ENCODE peak calls at places on chromosome 4, in nine cellular contexts. C, D, X, M, A, L, F, S and U are unnamed samples.

GRCh38 chr4:138053601-138054322 is 188.4 kb downstream of the SLC7A11 start:
- DNase-seq in X (no peak), A (no peak), F (no peak), C (no peak), L (no peak), S (no peak), D (peak), M (peak), U (peak)

GRCh38 chr4:171676555-171677215 is 136.5 kb upstream of the GALNTL6 start:
- DNase-seq in L (no peak), A (no peak), S (no peak), M (no peak), D (no peak), X (no peak), F (no peak), C (no peak), U (no peak)

GRCh38 chr4:3680656-3681055 is 85.5 kb upstream of the ADRA2C start:
- DNase-seq in X (no peak), L (no peak), M (no peak), D (no peak), C (no peak), S (no peak), F (peak), A (no peak), U (no peak)

GRCh38 chr4:88162636-88163035 is 4.2 kb upstream of the ABCG2 start:
- DNase-seq in X (no peak), S (no peak), C (no peak), D (no peak), F (no peak), A (no peak), L (no peak), M (no peak), U (no peak)

GRCh38 chr4:165540206-165540865 is 161.5 kb downstream of the CPE start:
- DNase-seq in X (no peak), S (no peak), L (no peak), F (no peak), D (no peak), A (no peak), M (no peak), C (no peak), U (no peak)

GRCh38 chr4:7557447-7557846 is 122.7 kb upstream of the PSAPL1 start:
- DNase-seq in X (no peak), M (peak), L (no peak), F (no peak), A (no peak), S (no peak), D (no peak), C (no peak), U (no peak)

GRCh38 chr4:180169966-180170365 is 2073.2 kb upstream of the TENM3 start:
- DNase-seq in C (no peak), L (no peak), A (no peak), D (no peak), X (no peak), S (no peak), F (no peak), M (no peak), U (no peak)

GRCh38 chr4:80235451-80235850 is 31.0 kb upstream of the FGF5 start:
- DNase-seq in X (no peak), D (no peak), A (no peak), F (no peak), S (no peak), M (no peak), L (no peak), C (no peak), U (no peak)

GRCh38 chr4:101954975-101955678 is 164.6 kb downstream of the BANK1 start:
- DNase-seq in A (no peak), L (no peak), S (no peak), M (no peak), F (no peak), X (no peak), D (no peak), C (no peak), U (no peak)

GRCh38 chr4:51831133-51831532 is 11.8 kb upstream of the DCUN1D4 start:
- DNase-seq in C (no peak), X (no peak), S (peak), F (peak), A (no peak), D (no peak), M (no peak), L (peak), U (peak)

GRCh38 chr4:143346208-143346607 is 9.5 kb downstream of the GAB1 start:
- DNase-seq in M (no peak), D (no peak), L (no peak), S (no peak), X (no peak), F (no peak), A (no peak), C (no peak), U (no peak)

GRCh38 chr4:137664055-137664405 is 131.7 kb upstream of the PCDH18 start:
- DNase-seq in D (no peak), C (no peak), X (no peak), F (no peak), L (no peak), S (no peak), M (no peak), A (no peak), U (no peak)

GRCh38 chr4:57110635-57111546 is 706 bp upstream of the IGFBP7 start:
- DNase-seq in S (peak), X (no peak), F (peak), D (no peak), C (no peak), L (no peak), M (no peak), A (no peak), U (no peak)

GRCh38 chr4:101101072-101101471 is 246.3 kb downstream of the PPP3CA start:
- DNase-seq in L (no peak), F (no peak), S (no peak), C (no peak), A (no peak), M (no peak), X (no peak), D (no peak), U (no peak)

GRCh38 chr4:154781126-154781982 is at the start of gene RBM46:
- DNase-seq in C (no peak), S (no peak), A (no peak), M (no peak), D (no peak), F (peak), X (no peak), L (no peak), U (peak)

GRCh38 chr4:3462321-3462789 is 751 bp upstream of the DOK7 start:
- DNase-seq in A (no peak), F (no peak), S (no peak), M (no peak), L (no peak), X (no peak), C (no peak), D (no peak), U (no peak)

GRCh38 chr4:76990288-76991080 is 40.9 kb downstream of the SEPTIN11 start:
- DNase-seq in D (no peak), M (no peak), X (no peak), F (no peak), A (no peak), C (no peak), S (no peak), L (no peak), U (no peak)

GRCh38 chr4:5370286-5370685 is 319.0 kb downstream of the STK32B start:
- DNase-seq in A (no peak), C (no peak), M (peak), L (no peak), F (no peak), D (no peak), S (no peak), X (no peak), U (no peak)

GRCh38 chr4:175833574-175834350 is 21.7 kb upstream of the GPM6A start:
- DNase-seq in D (no peak), S (no peak), A (no peak), L (no peak), X (no peak), F (no peak), C (no peak), M (no peak), U (no peak)

GRCh38 chr4:1192091-1192492 is 19.7 kb upstream of the SPON2 start:
- DNase-seq in X (no peak), F (peak), A (peak), M (peak), D (peak), L (no peak), C (no peak), S (peak), U (peak)

GRCh38 chr4:147943159-147943638 is 211.3 kb downstream of the ARHGAP10 start:
- DNase-seq in A (no peak), L (no peak), S (no peak), F (no peak), M (no peak), D (no peak), C (no peak), X (no peak), U (no peak)

GRCh38 chr4:186651624-186652023 is 72.0 kb downstream of the FAT1 start:
- DNase-seq in F (no peak), D (peak), S (peak), X (no peak), C (no peak), M (peak), A (peak), L (no peak), U (peak)

GRCh38 chr4:26105815-26106699 is 192.0 kb downstream of the SMIM20 start:
- DNase-seq in A (no peak), F (no peak), X (no peak), S (no peak), D (no peak), M (no peak), C (no peak), L (no peak), U (no peak)
- H3K27ac ChIP-seq in A (no peak), F (no peak), X (peak), S (peak), D (no peak), M (no peak), C (no peak), L (no peak), U (no peak)

GRCh38 chr4:48127882-48128394 is 6.1 kb downstream of the TXK start:
- DNase-seq in A (no peak), L (peak), M (peak), S (peak), F (peak), D (peak), X (peak), C (peak), U (no peak)
- H3K27ac ChIP-seq in A (peak), L (peak), M (peak), S (peak), F (peak), D (peak), X (no peak), C (no peak), U (no peak)

GRCh38 chr4:119016636-119017035 is 119.0 kb upstream of the MYOZ2 start:
- DNase-seq in F (no peak), D (no peak), C (no peak), S (no peak), M (no peak), A (no peak), X (no peak), L (no peak), U (no peak)
- H3K27ac ChIP-seq in F (no peak), D (peak), C (no peak), S (peak), M (no peak), A (peak), X (peak), L (no peak), U (no peak)

GRCh38 chr4:169092889-169093522 is 83.0 kb upstream of the CBR4 start:
- DNase-seq in X (no peak), F (no peak), D (no peak), S (no peak), L (no peak), M (no peak), A (no peak), C (no peak), U (no peak)
- H3K27ac ChIP-seq in X (no peak), F (no peak), D (no peak), S (no peak), L (no peak), M (no peak), A (no peak), C (no peak), U (no peak)

GRCh38 chr4:184824081-184824775 is 1.5 kb downstream of the ACSL1 start:
- DNase-seq in L (no peak), X (no peak), D (no peak), S (no peak), C (no peak), M (no peak), F (no peak), A (no peak), U (no peak)

GRCh38 chr4:184826315-184827266 is 823 bp upstream of the ACSL1 start:
- DNase-seq in D (no peak), S (peak), M (no peak), F (peak), A (no peak), L (peak), C (peak), X (no peak), U (no peak)

GRCh38 chr4:184824776-184825393 is 883 bp downstream of the ACSL1 start:
- DNase-seq in X (no peak), A (no peak), C (no peak), D (no peak), F (no peak), L (peak), M (no peak), S (peak), U (no peak)

GRCh38 chr4:184822356-184822755 is 3.4 kb downstream of the ACSL1 start:
- DNase-seq in C (no peak), S (no peak), F (no peak), X (no peak), A (no peak), L (no peak), M (no peak), D (no peak), U (no peak)

GRCh38 chr4:184825394-184826314 is at the start of gene ACSL1:
- DNase-seq in C (peak), M (peak), F (peak), A (peak), S (peak), D (peak), X (peak), L (peak), U (peak)
- H3K27ac ChIP-seq in C (peak), M (peak), F (peak), A (peak), S (peak), D (peak), X (peak), L (peak), U (peak)